ENCODE peak calls at places on chromosomes 6 and 20, in nine cellular contexts. J, R, S, F, V, B, P, U and T are unnamed samples.

GRCh38 chr6:42452171-42453026 is 673 bp upstream of the TRERF1 start:
- DNase-seq in P (peak; percentile 80), R (peak; percentile 90), F (peak; percentile 88), B (no peak), U (peak; percentile 35), S (peak; percentile 79), V (peak; percentile 30), J (peak; percentile 79), T (peak; percentile 74)

GRCh38 chr6:113763883-113764282 is 93.3 kb upstream of the MARCKS start:
- DNase-seq in V (no peak), P (peak; percentile 60), F (no peak), R (no peak), S (no peak), B (no peak), U (no peak), J (no peak), T (no peak)

GRCh38 chr20:3677733-3678132 is 4.1 kb downstream of the ADAM33 start:
- DNase-seq in S (no peak), V (no peak), U (no peak), B (no peak), F (no peak), J (peak; percentile 53), P (peak; percentile 70), R (no peak), T (no peak)

GRCh38 chr6:91097316-91097878 is 510.5 kb upstream of the MAP3K7 start:
- DNase-seq in V (no peak), R (no peak), J (peak; percentile 40), U (no peak), P (no peak), F (no peak), B (no peak), S (no peak), T (no peak)

GRCh38 chr6:15602144-15602543 is 60.7 kb downstream of the DTNBP1 start:
- DNase-seq in P (no peak), J (no peak), S (no peak), V (peak; percentile 31), B (no peak), U (no peak), R (no peak), F (no peak), T (peak; percentile 59)

GRCh38 chr20:14142171-14142570 is 146.9 kb downstream of the MACROD2 start:
- DNase-seq in U (no peak), J (peak; percentile 30), F (no peak), P (peak; percentile 45), B (peak; percentile 21), S (peak; percentile 24), R (no peak), V (no peak), T (no peak)

GRCh38 chr20:32577657-32578056 is 7.5 kb downstream of the NOL4L start:
- DNase-seq in J (no peak), U (no peak), S (peak; percentile 9), R (no peak), F (no peak), P (peak; percentile 6), B (no peak), V (no peak), T (no peak)

GRCh38 chr6:129844118-129844891 is 16.8 kb downstream of the TMEM244 start:
- DNase-seq in U (peak; percentile 27), F (no peak), V (no peak), R (no peak), B (peak; percentile 87), J (no peak), S (peak; percentile 32), P (peak; percentile 66), T (no peak)

GRCh38 chr6:146028250-146028789 is 542 bp upstream of the GRM1 start:
- DNase-seq in J (peak; percentile 22), S (peak; percentile 48), F (peak; percentile 89), U (peak; percentile 23), P (peak; percentile 44), R (peak; percentile 62), V (no peak), B (peak; percentile 20), T (peak; percentile 78)

GRCh38 chr6:57423468-57423867 is 106.0 kb downstream of the PRIM2 start:
- DNase-seq in B (no peak), P (no peak), R (no peak), V (no peak), S (no peak), J (no peak), U (no peak), F (no peak), T (no peak)

GRCh38 chr6:136525586-136526195 is 24.5 kb downstream of the MAP7 start:
- DNase-seq in B (no peak), R (no peak), J (peak; percentile 84), P (peak; percentile 12), V (no peak), S (no peak), F (no peak), U (no peak), T (no peak)

GRCh38 chr6:144416773-144417172 is 131.6 kb downstream of the UTRN start:
- DNase-seq in B (no peak), R (no peak), P (no peak), V (no peak), F (no peak), S (no peak), J (no peak), U (no peak), T (no peak)

GRCh38 chr6:167699141-167700036 is 127.3 kb upstream of the AFDN start:
- DNase-seq in F (peak; percentile 92), U (no peak), P (peak; percentile 8), V (no peak), B (no peak), S (no peak), R (peak; percentile 79), J (peak; percentile 26), T (no peak)

GRCh38 chr20:14616003-14616402 is 278.6 kb upstream of the FLRT3 start:
- DNase-seq in S (no peak), J (no peak), P (no peak), U (no peak), B (no peak), V (no peak), F (no peak), R (no peak), T (no peak)

GRCh38 chr20:973785-974194 is 28.3 kb downstream of the RSPO4 start:
- DNase-seq in V (no peak), S (peak; percentile 75), P (peak; percentile 70), J (no peak), B (peak; percentile 31), U (no peak), F (no peak), R (peak; percentile 60), T (no peak)

GRCh38 chr6:29887330-29887818 is 55.0 kb upstream of the HLA-A start:
- DNase-seq in B (no peak), J (peak; percentile 25), R (no peak), P (peak; percentile 17), F (peak; percentile 86), U (no peak), S (peak; percentile 29), V (peak; percentile 45), T (peak; percentile 35)

GRCh38 chr6:54481096-54481495 is 172.9 kb downstream of the TINAG start:
- DNase-seq in P (no peak), J (no peak), R (no peak), V (no peak), B (no peak), F (no peak), U (no peak), S (no peak), T (no peak)